ENCODE peak calls at places on chromosome 11, in eight cellular contexts. L, E, Q, V, T, Y, X and O are unnamed samples.

GRCh38 chr11:86218125-86219081 is 26.1 kb upstream of the EED start:
- DNase-seq in L (peak; percentile 78), E (peak; percentile 53), Q (peak; percentile 52), V (peak; percentile 61), T (peak; percentile 73), Y (peak; percentile 76), X (peak; percentile 93), O (peak; percentile 25)

GRCh38 chr11:128240546-128240945 is 346.8 kb downstream of the ETS1 start:
- DNase-seq in L (no peak), E (no peak), Q (no peak), V (no peak), T (no peak), Y (peak; percentile 43), X (no peak), O (no peak)

GRCh38 chr11:82631722-82632630 is 101.7 kb downstream of the FAM181B start:
- DNase-seq in L (no peak), E (no peak), Q (no peak), V (no peak), T (no peak), Y (peak; percentile 2), X (no peak), O (no peak)

GRCh38 chr11:70876685-70877084 is 375.7 kb downstream of the SHANK2 start:
- DNase-seq in L (no peak), E (no peak), Q (no peak), V (no peak), T (peak; percentile 30), Y (no peak), X (no peak), O (no peak)

GRCh38 chr11:122628691-122629555 is 26.6 kb upstream of the UBASH3B start:
- DNase-seq in L (peak; percentile 49), E (peak; percentile 74), Q (peak; percentile 45), V (peak; percentile 77), T (peak; percentile 50), Y (peak; percentile 77), X (peak; percentile 88), O (no peak)

GRCh38 chr11:117600976-117601708 is 195.9 kb downstream of the DSCAML1 start:
- DNase-seq in L (no peak), E (no peak), Q (no peak), V (no peak), T (peak; percentile 33), Y (no peak), X (no peak), O (no peak)

GRCh38 chr11:113681711-113682410 is 24.2 kb downstream of the TMPRSS5 start:
- DNase-seq in L (no peak), E (no peak), Q (no peak), V (no peak), T (no peak), Y (no peak), X (no peak), O (no peak)

GRCh38 chr11:62974848-62975522 is 9.8 kb downstream of the SLC22A6 start:
- DNase-seq in L (no peak), E (no peak), Q (peak; percentile 56), V (no peak), T (peak; percentile 68), Y (no peak), X (no peak), O (no peak)

GRCh38 chr11:62646825-62647608 is 604 bp upstream of the GANAB start:
- DNase-seq in L (no peak), E (no peak), Q (no peak), V (no peak), T (no peak), Y (no peak), X (no peak), O (no peak)

GRCh38 chr11:130691581-130691980 is 224.7 kb downstream of the SNX19 start:
- DNase-seq in L (no peak), E (no peak), Q (no peak), V (no peak), T (no peak), Y (no peak), X (no peak), O (no peak)

GRCh38 chr11:71466358-71466757 is 13.4 kb downstream of the NADSYN1 start:
- DNase-seq in L (no peak), E (no peak), Q (no peak), V (no peak), T (no peak), Y (no peak), X (no peak), O (no peak)

GRCh38 chr11:118979434-118979833 is 7.9 kb downstream of the FOXR1 start:
- DNase-seq in L (no peak), E (no peak), Q (no peak), V (no peak), T (no peak), Y (no peak), X (no peak), O (no peak)

GRCh38 chr11:67615455-67616430 is 9.0 kb downstream of the NDUFV1 start:
- DNase-seq in L (no peak), E (peak; percentile 65), Q (no peak), V (no peak), T (peak; percentile 66), Y (no peak), X (no peak), O (no peak)
- TF ChIP-seq CTCF in L (no peak), E (peak; percentile 49), Q (peak; percentile 58), V (peak; percentile 71), T (peak; percentile 89), Y (peak; percentile 45), X (no peak), O (peak; percentile 61)

GRCh38 chr11:112227471-112227870 is 1.2 kb downstream of the PTS start:
- DNase-seq in L (no peak), E (no peak), Q (no peak), V (no peak), T (no peak), Y (no peak), X (no peak), O (no peak)

GRCh38 chr11:112228706-112229105 is 2.5 kb downstream of the PTS start:
- DNase-seq in L (no peak), E (no peak), Q (no peak), V (no peak), T (no peak), Y (no peak), X (no peak), O (no peak)

GRCh38 chr11:112227002-112227401 is 774 bp downstream of the PTS start:
- DNase-seq in L (no peak), E (no peak), Q (no peak), V (peak; percentile 31), T (no peak), Y (peak; percentile 48), X (no peak), O (no peak)

GRCh38 chr11:112229746-112230433 is 3.7 kb downstream of the PTS start:
- DNase-seq in L (no peak), E (no peak), Q (no peak), V (peak; percentile 86), T (no peak), Y (peak; percentile 86), X (no peak), O (peak; percentile 88)

GRCh38 chr11:112229159-112229558 is 2.9 kb downstream of the PTS start:
- DNase-seq in L (no peak), E (no peak), Q (no peak), V (no peak), T (no peak), Y (no peak), X (no peak), O (no peak)
- H3K4me3 ChIP-seq in L (no peak overlapping the region), E (no peak overlapping the region), Q (no peak overlapping the region), V (no peak overlapping the region), T (no peak overlapping the region), Y (no peak overlapping the region), X (no peak overlapping the region), O (no peak overlapping the region)

GRCh38 chr11:61294717-61295595 is at the start of gene VWCE:
- DNase-seq in L (peak; percentile 74), E (peak; percentile 61), Q (peak; percentile 47), V (peak; percentile 15), T (peak; percentile 81), Y (peak; percentile 41), X (no peak), O (no peak)

GRCh38 chr11:61295596-61295926 is 445 bp upstream of the VWCE start:
- DNase-seq in L (no peak), E (no peak), Q (no peak), V (no peak), T (no peak), Y (no peak), X (no peak), O (no peak)

GRCh38 chr11:61293869-61294716 is 1.0 kb downstream of the VWCE start:
- DNase-seq in L (peak; percentile 88), E (peak; percentile 55), Q (peak; percentile 58), V (peak; percentile 34), T (peak; percentile 60), Y (peak; percentile 48), X (peak; percentile 90), O (no peak)

GRCh38 chr11:61290905-61291690 is 4.0 kb downstream of the VWCE start:
- DNase-seq in L (no peak), E (peak; percentile 23), Q (no peak), V (no peak), T (no peak), Y (no peak), X (no peak), O (no peak)
- TF ChIP-seq CTCF in L (no peak), E (no peak), Q (no peak), V (peak; percentile 44), T (peak; percentile 33), Y (no peak), X (no peak), O (no peak)

GRCh38 chr11:520428-521178 is 13.6 kb upstream of the RNH1 start:
- DNase-seq in L (no peak), E (peak; percentile 50), Q (no peak), V (no peak), T (no peak), Y (no peak), X (peak; percentile 86), O (no peak)

GRCh38 chr11:515131-515530 is 8.1 kb upstream of the RNH1 start:
- DNase-seq in L (no peak), E (no peak), Q (no peak), V (no peak), T (no peak), Y (no peak), X (no peak), O (no peak)

GRCh38 chr11:516400-516799 is 9.4 kb upstream of the RNH1 start:
- DNase-seq in L (no peak), E (no peak), Q (no peak), V (no peak), T (no peak), Y (no peak), X (no peak), O (no peak)

GRCh38 chr11:521179-521688 is 14.1 kb downstream of the HRAS start:
- DNase-seq in L (no peak), E (no peak), Q (no peak), V (no peak), T (no peak), Y (no peak), X (peak; percentile 70), O (no peak)

DNA sequence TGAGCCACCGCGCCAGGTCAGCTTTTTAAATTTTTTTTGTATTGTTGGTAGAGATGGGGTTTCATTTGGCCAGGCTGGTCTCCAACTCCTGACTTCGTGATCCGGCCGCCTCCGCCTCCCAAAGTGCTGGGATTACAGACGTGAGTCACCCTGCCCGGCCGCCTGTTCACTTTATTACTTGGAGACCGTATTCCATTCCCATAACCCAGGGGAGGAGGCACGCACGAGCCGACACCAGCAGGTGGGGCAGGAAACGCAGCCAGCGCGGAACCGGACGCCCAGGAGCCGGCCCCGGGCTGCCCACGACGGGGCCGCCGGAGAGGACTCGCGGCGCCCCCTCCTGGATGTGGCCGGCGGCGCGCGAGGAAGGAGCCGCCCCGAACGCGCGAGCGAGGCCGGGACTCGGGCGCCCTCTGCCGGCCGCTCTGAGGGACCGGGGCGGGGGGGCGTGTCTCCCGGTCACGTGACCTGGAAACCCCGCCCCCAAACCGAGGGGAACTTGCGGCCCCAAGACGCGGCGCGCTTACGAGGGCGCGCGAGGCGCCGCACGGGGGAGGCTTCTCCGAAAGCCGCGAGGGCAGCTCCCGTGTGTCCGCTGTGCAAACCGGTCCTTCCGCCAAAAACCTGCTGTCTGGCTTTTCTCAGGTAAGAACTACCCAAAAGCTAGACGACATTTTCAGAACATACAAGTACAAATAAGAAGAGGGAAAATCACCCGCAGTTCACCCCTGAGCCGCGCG is 11.6 kb upstream of the RNH1 start:
- DNase-seq in L (peak; percentile 90), E (peak; percentile 95), Q (peak; percentile 89), V (peak; percentile 92), T (peak; percentile 82), Y (peak; percentile 89), X (peak; percentile 98), O (peak; percentile 94)
- H3K4me3 ChIP-seq in L (peak overlapping the region; percentile 1), E (peak overlapping the region; percentile 46), Q (peak overlapping the region; percentile 57), V (no peak overlapping the region), T (no peak overlapping the region), Y (peak overlapping the region; percentile 22), X (no peak overlapping the region), O (peak overlapping the region; percentile 14)